ENCODE peak calls at places on chromosome 17, in four cellular contexts. One of them, this sample, is unnamed.
A peak's percentile ranks its signal among the peaks of the same experiment; 100 is the strongest.

GRCh38 chr17:49358638-49359247 is 3.3 kb downstream of the ZNF652 start:
- DNase-seq in epithelial cell of prostate: no peak
- DNase-seq in T-cell: peak; percentile 10
- DNase-seq in Calu3: no peak
- DNase-seq in this sample: no peak

GRCh38 chr17:1324201-1324750 is 44.8 kb downstream of the TRARG1 start:
- DNase-seq in epithelial cell of prostate: no peak
- DNase-seq in T-cell: no peak
- DNase-seq in Calu3: no peak
- DNase-seq in this sample: no peak

GRCh38 chr17:58312021-58312630 is 16.5 kb downstream of the TSPOAP1 start:
- DNase-seq in epithelial cell of prostate: no peak
- DNase-seq in T-cell: no peak
- DNase-seq in Calu3: no peak
- DNase-seq in this sample: no peak

GRCh38 chr17:78997231-78997741 is 12.3 kb downstream of the CANT1 start:
- DNase-seq in epithelial cell of prostate: no peak
- DNase-seq in T-cell: no peak
- DNase-seq in Calu3: no peak
- DNase-seq in this sample: no peak

GRCh38 chr17:39923836-39924690 is 3.3 kb downstream of the ORMDL3 start:
- DNase-seq in epithelial cell of prostate: no peak
- DNase-seq in T-cell: no peak
- DNase-seq in Calu3: peak; percentile 66
- DNase-seq in this sample: peak; percentile 41

GRCh38 chr17:77887464-77888241 is 70.8 kb upstream of the TNRC6C start:
- DNase-seq in epithelial cell of prostate: no peak
- DNase-seq in T-cell: peak; percentile 88
- DNase-seq in Calu3: peak; percentile 47
- DNase-seq in this sample: peak; percentile 86

GRCh38 chr17:82884923-82885322 is 45.1 kb upstream of the ZNF750 start:
- DNase-seq in epithelial cell of prostate: no peak
- DNase-seq in T-cell: peak; percentile 34
- DNase-seq in Calu3: no peak
- DNase-seq in this sample: no peak

GRCh38 chr17:17979778-17980177 is 7.1 kb downstream of the DRC3 start:
- DNase-seq in epithelial cell of prostate: no peak
- DNase-seq in T-cell: no peak
- DNase-seq in Calu3: no peak
- DNase-seq in this sample: no peak

GRCh38 chr17:40331743-40332641 is 23.0 kb downstream of the RARA start:
- DNase-seq in epithelial cell of prostate: no peak
- DNase-seq in T-cell: no peak
- DNase-seq in Calu3: peak; percentile 87
- DNase-seq in this sample: peak; percentile 80

GRCh38 chr17:40177275-40177874 is at the start of gene RAPGEFL1:
- DNase-seq in epithelial cell of prostate: no peak
- DNase-seq in T-cell: peak; percentile 87
- DNase-seq in Calu3: peak; percentile 100
- DNase-seq in this sample: peak; percentile 93

GRCh38 chr17:72804949-72805348 is 287.5 kb downstream of the SLC39A11 start:
- DNase-seq in epithelial cell of prostate: no peak
- DNase-seq in T-cell: no peak
- DNase-seq in Calu3: no peak
- DNase-seq in this sample: no peak

GRCh38 chr17:20955437-20956323 is 87.1 kb downstream of the USP22 start:
- DNase-seq in epithelial cell of prostate: peak; percentile 58
- DNase-seq in T-cell: no peak
- DNase-seq in Calu3: no peak
- DNase-seq in this sample: no peak

GRCh38 chr17:82023447-82024241 is 539 bp downstream of the LRRC45 start:
- DNase-seq in epithelial cell of prostate: no peak
- DNase-seq in T-cell: peak; percentile 21
- DNase-seq in Calu3: peak; percentile 16
- DNase-seq in this sample: peak; percentile 41

GRCh38 chr17:77356690-77357201 is 216.0 kb downstream of the SEC14L1 start:
- DNase-seq in epithelial cell of prostate: no peak
- DNase-seq in T-cell: no peak
- DNase-seq in Calu3: no peak
- DNase-seq in this sample: no peak